ENCODE peak calls at places on chromosomes 11 and 22, in eight cellular contexts. I is Panc1, H is upper lobe of left lung, T is HepG2, R is GM23338, F is GM12878, V is HCT116, X is K562. E is an unnamed sample.

GRCh38 chr11:109869536-109869935 is 223.7 kb upstream of the ZC3H12C start:
- ATAC-seq in I (no peak), F (no peak), V (no peak), T (no peak), H (no peak), X (no peak), R (no peak), E (no peak)

GRCh38 chr11:44007746-44008501 is 39.9 kb upstream of the ACCSL start:
- ATAC-seq in T (no peak), R (no peak), H (no peak), V (no peak), X (no peak), F (no peak), I (peak; percentile 35), E (no peak)

GRCh38 chr11:88469828-88470227 is 132.3 kb upstream of the CTSC start:
- ATAC-seq in I (no peak), V (no peak), X (no peak), T (no peak), R (no peak), F (no peak), H (no peak), E (no peak)

GRCh38 chr22:20565761-20566160 is 58.4 kb downstream of the MED15 start:
- ATAC-seq in V (no peak), F (no peak), T (no peak), H (no peak), R (no peak), I (no peak), X (no peak), E (no peak)

GRCh38 chr11:44315947-44316387 is 6.0 kb upstream of the ALX4 start:
- ATAC-seq in V (no peak), T (peak; percentile 68), F (no peak), I (peak; percentile 62), R (peak; percentile 8), X (no peak), H (no peak), E (no peak)

GRCh38 chr11:113087716-113088115 is 126.5 kb downstream of the NCAM1 start:
- ATAC-seq in F (no peak), I (no peak), T (no peak), R (peak; percentile 98), H (no peak), X (no peak), V (no peak), E (no peak)

GRCh38 chr11:965206-965775 is 39.6 kb downstream of the AP2A2 start:
- ATAC-seq in H (no peak), V (no peak), X (no peak), R (no peak), F (no peak), I (peak; percentile 38), T (no peak), E (no peak)

GRCh38 chr11:13216019-13217006 is 61.3 kb upstream of the BMAL1 start:
- ATAC-seq in F (peak; percentile 74), X (no peak), T (peak; percentile 68), I (peak; percentile 97), H (peak; percentile 41), V (peak; percentile 92), R (peak; percentile 92), E (peak; percentile 36)

GRCh38 chr11:26992031-26992541 is 1.8 kb upstream of the FIBIN start:
- ATAC-seq in I (no peak), T (no peak), H (no peak), R (no peak), F (no peak), V (no peak), X (no peak), E (peak; percentile 87)

GRCh38 chr11:2160736-2161259 is at the start of gene INS:
- ATAC-seq in X (no peak), T (no peak), H (no peak), R (no peak), F (no peak), V (no peak), I (no peak), E (no peak)

GRCh38 chr11:100673063-100673462 is 14.0 kb upstream of the ARHGAP42 start:
- ATAC-seq in I (no peak), V (no peak), H (no peak), R (no peak), F (no peak), X (no peak), T (no peak), E (no peak)

DNA sequence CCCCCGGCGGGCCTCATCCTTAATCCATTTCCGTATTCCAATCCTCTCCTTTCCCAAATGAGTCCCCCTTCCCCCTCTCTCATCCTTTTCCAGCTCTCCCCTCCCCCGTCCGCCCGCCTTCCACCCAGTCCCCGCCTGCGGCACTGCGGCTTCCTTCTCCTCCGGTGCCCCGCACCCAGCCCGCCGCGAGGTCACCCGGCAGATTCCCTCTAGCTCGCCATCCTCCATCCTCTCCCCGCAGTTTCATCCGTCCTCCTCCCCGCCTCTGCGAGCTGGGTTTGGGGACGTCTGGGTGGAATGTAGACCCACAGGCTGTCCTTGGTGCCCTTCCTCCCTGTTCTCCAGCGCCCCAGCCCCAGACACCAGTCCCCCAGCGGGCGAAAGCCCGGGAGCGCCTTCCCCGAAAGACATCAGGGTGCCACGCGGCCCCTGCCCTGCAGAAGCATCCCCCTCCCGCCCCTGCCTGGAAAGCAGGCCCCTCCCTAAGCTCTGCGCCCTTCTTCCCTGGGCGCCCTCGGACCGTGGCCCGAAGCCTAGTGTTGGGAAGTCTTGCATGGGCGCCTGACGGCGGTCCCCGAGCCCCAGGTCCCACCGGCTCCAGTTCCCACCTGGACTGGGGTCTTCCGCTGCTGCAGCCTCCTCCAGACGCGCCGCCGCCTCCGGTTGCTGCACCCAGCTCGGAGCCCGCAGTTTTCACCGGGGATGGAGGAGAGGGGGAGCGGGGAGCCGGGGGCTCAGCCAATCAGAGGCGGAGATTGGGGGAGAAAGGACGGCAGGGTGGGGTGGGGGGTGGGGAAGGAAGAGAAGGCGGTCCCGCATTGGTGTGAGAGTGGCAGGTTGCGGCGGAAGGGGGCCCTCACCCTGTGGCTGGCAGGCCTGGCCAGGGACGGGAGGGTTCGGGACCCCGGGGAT is at the start of gene THY1:
- ATAC-seq in T (no peak), X (no peak), H (no peak), V (no peak), I (peak; percentile 53), R (peak; percentile 53), F (peak; percentile 43), E (peak; percentile 62)
- TF ChIP-seq POLR2AphosphoS5 in T (no peak), X (no peak), H (no peak), V (no peak), I (no peak), R (peak; percentile 99), F (no peak), E (no peak)

GRCh38 chr11:66542362-66542761 is 3.5 kb downstream of the ZDHHC24 start:
- ATAC-seq in T (no peak), V (no peak), X (no peak), I (no peak), F (no peak), R (no peak), H (no peak), E (no peak)
- H3K36me3 ChIP-seq in T (no peaks in the 10 kb centered on the region), V (no peaks in the 10 kb centered on the region), X (peaks cover 5% of the 10 kb centered on the region), I (peaks cover 2% of the 10 kb centered on the region), F (no peaks in the 10 kb centered on the region), R (no peaks in the 10 kb centered on the region), H (peaks cover 30% of the 10 kb centered on the region), E (no peaks in the 10 kb centered on the region)

GRCh38 chr22:21849489-21849888 is 18.0 kb downstream of the MAPK1 start:
- ATAC-seq in H (peak; percentile 69), F (no peak), R (no peak), X (peak; percentile 14), V (no peak), I (no peak), T (no peak), E (peak; percentile 34)
- H3K4me3 ChIP-seq in H (no peak overlapping the region), F (no peak overlapping the region), R (no peak overlapping the region), X (no peak overlapping the region), V (no peak overlapping the region), I (no peak overlapping the region), T (no peak overlapping the region), E (no peak overlapping the region)

GRCh38 chr11:73946798-73947458 is 3.9 kb upstream of the DNAJB13 start:
- ATAC-seq in F (no peak), V (no peak), H (no peak), I (no peak), R (no peak), T (no peak), X (no peak), E (no peak)

GRCh38 chr11:73949912-73950311 is 914 bp upstream of the DNAJB13 start:
- ATAC-seq in R (no peak), F (no peak), I (no peak), H (no peak), V (no peak), T (no peak), X (no peak), E (no peak)

GRCh38 chr11:73951797-73952196 is 971 bp downstream of the DNAJB13 start:
- ATAC-seq in T (no peak), H (peak; percentile 75), I (no peak), R (no peak), V (no peak), F (no peak), X (no peak), E (no peak)

GRCh38 chr11:73949246-73949645 is 1.6 kb upstream of the DNAJB13 start:
- ATAC-seq in R (no peak), F (no peak), H (no peak), T (no peak), V (no peak), I (peak; percentile 39), X (no peak), E (no peak)

GRCh38 chr11:73950869-73951710 is at the start of gene DNAJB13:
- ATAC-seq in H (peak; percentile 89), X (peak; percentile 99), T (peak; percentile 91), R (peak; percentile 100), F (peak; percentile 98), V (peak; percentile 96), I (peak; percentile 96), E (no peak)
- TF ChIP-seq POLR2AphosphoS5 in H (no peak), X (no peak), T (peak; percentile 37), R (no peak), F (no peak), V (no peak), I (no peak), E (no peak)

GRCh38 chr11:70755410-70756158 is 357.3 kb downstream of the CTTN start:
- ATAC-seq in I (peak; percentile 99), T (peak; percentile 98), V (peak; percentile 100), F (peak; percentile 100), X (peak; percentile 100), R (peak; percentile 98), H (peak; percentile 91), E (peak; percentile 86)
- H3K36me3 ChIP-seq in I (no peaks in the 10 kb centered on the region), T (peaks cover 6% of the 10 kb centered on the region), V (no peaks in the 10 kb centered on the region), F (no peaks in the 10 kb centered on the region), X (no peaks in the 10 kb centered on the region), R (no peaks in the 10 kb centered on the region), H (no peaks in the 10 kb centered on the region), E (no peaks in the 10 kb centered on the region)

DNA sequence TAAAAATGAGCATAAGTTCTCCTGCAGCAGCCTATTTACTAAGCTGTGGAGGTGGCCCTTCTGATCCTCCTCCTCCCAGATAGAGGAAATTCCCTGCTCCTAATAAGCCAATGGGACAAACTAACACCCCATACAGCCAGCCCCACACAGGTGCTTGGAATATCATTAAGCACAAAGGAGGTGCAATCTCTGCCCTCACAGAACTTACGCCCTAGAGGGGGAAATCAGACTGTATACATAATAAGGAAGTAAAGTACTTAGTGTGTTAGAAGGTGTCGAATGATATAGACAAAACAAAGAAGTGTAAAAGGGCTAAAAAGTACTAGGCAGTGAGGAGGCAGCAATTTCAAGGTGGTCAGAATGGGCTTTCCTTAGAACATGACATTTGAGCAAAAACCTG is 5.8 kb downstream of the MS4A12 start:
- ATAC-seq in H (no peak), F (peak; percentile 69), V (no peak), X (no peak), R (no peak), T (no peak), I (no peak), E (no peak)
- H3K4me3 ChIP-seq in H (no peak overlapping the region), F (peak overlapping the region; percentile 7), V (no peak overlapping the region), X (no peak overlapping the region), R (no peak overlapping the region), T (no peak overlapping the region), I (no peak overlapping the region), E (no peak overlapping the region)